ENCODE peak calls at places on chromosomes 4 and X, in six cellular contexts. L, S, D, F, I and W are unnamed samples.
A peak's percentile ranks its signal among the peaks of the same experiment; 100 is the strongest.

GRCh38 chrX:56826020-56826419 is 97.0 kb downstream of the NBDY start:
- DNase-seq in L (no peak), S (no peak), D (no peak), F (no peak), I (no peak), W (no peak)

GRCh38 chrX:39907964-39908616 is 189.7 kb downstream of the BCOR start:
- DNase-seq in L (no peak), S (no peak), D (peak; percentile 81), F (no peak), I (peak; percentile 28), W (peak; percentile 91)

GRCh38 chr4:184383497-184384055 is 90.8 kb downstream of the IRF2 start:
- DNase-seq in L (no peak), S (no peak), D (peak; percentile 78), F (no peak), I (no peak), W (peak; percentile 44)

GRCh38 chrX:119479845-119480244 is 11.6 kb downstream of the SLC25A5 start:
- DNase-seq in L (no peak), S (no peak), D (no peak), F (no peak), I (no peak), W (no peak)

GRCh38 chr4:154807042-154807630 is 26.1 kb downstream of the RBM46 start:
- DNase-seq in L (no peak), S (no peak), D (no peak), F (no peak), I (no peak), W (peak; percentile 59)

GRCh38 chrX:115030635-115031034 is 13.2 kb upstream of the IL13RA2 start:
- DNase-seq in L (peak; percentile 68), S (no peak), D (no peak), F (no peak), I (no peak), W (no peak)

GRCh38 chr4:153131478-153132069 is 72.7 kb upstream of the TRIM2 start:
- DNase-seq in L (no peak), S (no peak), D (no peak), F (no peak), I (no peak), W (no peak)

GRCh38 chrX:40523852-40524251 is 56.9 kb upstream of the ATP6AP2 start:
- DNase-seq in L (no peak), S (no peak), D (peak; percentile 30), F (no peak), I (no peak), W (no peak)

GRCh38 chr4:24588216-24588954 is 4.0 kb upstream of the DHX15 start:
- DNase-seq in L (no peak), S (no peak), D (no peak), F (no peak), I (no peak), W (no peak)

GRCh38 chr4:109816894-109817293 is 1.3 kb downstream of the GAR1 start:
- DNase-seq in L (no peak), S (no peak), D (no peak), F (no peak), I (no peak), W (no peak)

GRCh38 chr4:83009529-83009928 is 1.1 kb downstream of the LIN54 start:
- DNase-seq in L (peak; percentile 10), S (no peak), D (no peak), F (no peak), I (no peak), W (no peak)

GRCh38 chr4:154082760-154083530 is 294.1 kb upstream of the SFRP2 start:
- DNase-seq in L (no peak), S (no peak), D (no peak), F (no peak), I (no peak), W (peak; percentile 25)

GRCh38 chr4:75844151-75844662 is 58.0 kb downstream of the PPEF2 start:
- DNase-seq in L (no peak), S (no peak), D (peak; percentile 52), F (no peak), I (no peak), W (peak; percentile 53)

GRCh38 chr4:152110780-152111179 is 350.0 kb upstream of the GATB start:
- DNase-seq in L (no peak), S (no peak), D (no peak), F (no peak), I (no peak), W (no peak)

GRCh38 chr4:100462206-100462605 is 55.6 kb downstream of the EMCN start:
- DNase-seq in L (no peak), S (no peak), D (no peak), F (no peak), I (no peak), W (no peak)

GRCh38 chr4:53629296-53629695 is 38.0 kb upstream of the LNX1 start:
- DNase-seq in L (no peak), S (no peak), D (peak; percentile 24), F (no peak), I (no peak), W (no peak)

GRCh38 chr4:147848634-147849033 is 116.7 kb downstream of the ARHGAP10 start:
- DNase-seq in L (no peak), S (no peak), D (no peak), F (no peak), I (no peak), W (no peak)

GRCh38 chr4:106585920-106586349 is 217.4 kb upstream of the GIMD1 start:
- DNase-seq in L (no peak), S (no peak), D (no peak), F (no peak), I (no peak), W (no peak)

GRCh38 chr4:40788338-40788737 is 38.6 kb downstream of the NSUN7 start:
- DNase-seq in L (no peak), S (no peak), D (no peak), F (no peak), I (no peak), W (no peak)

GRCh38 chr4:25535278-25535677 is 120.4 kb upstream of the SLC34A2 start:
- DNase-seq in L (no peak), S (no peak), D (no peak), F (no peak), I (no peak), W (no peak)

GRCh38 chr4:106795326-106795725 is 240.8 kb downstream of the DKK2 start:
- DNase-seq in L (no peak), S (no peak), D (no peak), F (no peak), I (no peak), W (no peak)

GRCh38 chr4:4755306-4755705 is 104.2 kb upstream of the MSX1 start:
- DNase-seq in L (no peak), S (no peak), D (no peak), F (no peak), I (no peak), W (no peak)

GRCh38 chr4:15006416-15007024 is 4.2 kb downstream of the CPEB2 start:
- DNase-seq in L (peak; percentile 2), S (no peak), D (no peak), F (peak; percentile 30), I (no peak), W (peak; percentile 12)

GRCh38 chr4:113179996-113180395 is 130.5 kb downstream of the ANK2 start:
- DNase-seq in L (no peak), S (no peak), D (no peak), F (no peak), I (no peak), W (no peak)

GRCh38 chr4:147425019-147425418 is 55.9 kb upstream of the EDNRA start:
- DNase-seq in L (no peak), S (no peak), D (no peak), F (no peak), I (no peak), W (peak; percentile 65)

GRCh38 chr4:4328840-4329239 is 38.8 kb downstream of the ZBTB49 start:
- DNase-seq in L (no peak), S (no peak), D (no peak), F (no peak), I (no peak), W (no peak)